ENCODE peak calls at places on chromosomes 5 and 9, in eight cellular contexts. One of them, this sample, is unnamed. For H3K9me3 and H3K36me3, the result is how much of the 10 kb centered on the place peaks cover.

GRCh38 chr5:159163027-159163699 is 46.2 kb downstream of the RNF145 start:
- DNase-seq in effector memory CD4-positive, alpha-beta T cell: no peak
- DNase-seq in breast epithelium: no peak
- DNase-seq in left ventricle myocardium inferior: no peak
- DNase-seq in upper lobe of left lung: no peak
- DNase-seq in IMR-90: peak
- DNase-seq in mucosa of descending colon: no peak
- DNase-seq in tibial nerve: no peak
- DNase-seq in this sample: no peak

GRCh38 chr9:1044643-1045042 is 5.5 kb upstream of the DMRT2 start:
- DNase-seq in effector memory CD4-positive, alpha-beta T cell: no peak
- DNase-seq in breast epithelium: no peak
- DNase-seq in mucosa of descending colon: peak
- DNase-seq in left ventricle myocardium inferior: peak
- DNase-seq in tibial nerve: peak
- DNase-seq in upper lobe of left lung: no peak
- DNase-seq in IMR-90: no peak
- DNase-seq in this sample: no peak

GRCh38 chr5:14108170-14108996 is 34.8 kb upstream of the TRIO start:
- DNase-seq in left ventricle myocardium inferior: peak
- DNase-seq in upper lobe of left lung: peak
- DNase-seq in effector memory CD4-positive, alpha-beta T cell: no peak
- DNase-seq in IMR-90: peak
- DNase-seq in tibial nerve: peak
- DNase-seq in breast epithelium: no peak
- DNase-seq in mucosa of descending colon: peak
- DNase-seq in this sample: peak

GRCh38 chr9:90883661-90884060 is 82.0 kb downstream of the SYK start:
- DNase-seq in effector memory CD4-positive, alpha-beta T cell: no peak
- DNase-seq in left ventricle myocardium inferior: no peak
- DNase-seq in IMR-90: no peak
- DNase-seq in breast epithelium: no peak
- DNase-seq in mucosa of descending colon: no peak
- DNase-seq in upper lobe of left lung: no peak
- DNase-seq in tibial nerve: no peak
- DNase-seq in this sample: peak

GRCh38 chr9:131001990-131002389 is 7.0 kb upstream of the LAMC3 start:
- DNase-seq in effector memory CD4-positive, alpha-beta T cell: no peak
- DNase-seq in upper lobe of left lung: no peak
- DNase-seq in IMR-90: no peak
- DNase-seq in mucosa of descending colon: no peak
- DNase-seq in tibial nerve: no peak
- DNase-seq in breast epithelium: no peak
- DNase-seq in left ventricle myocardium inferior: no peak
- DNase-seq in this sample: no peak

GRCh38 chr9:96853711-96854072 is 622 bp downstream of the ZNF782 start:
- DNase-seq in effector memory CD4-positive, alpha-beta T cell: no peak
- DNase-seq in mucosa of descending colon: no peak
- DNase-seq in tibial nerve: no peak
- DNase-seq in upper lobe of left lung: no peak
- DNase-seq in left ventricle myocardium inferior: no peak
- DNase-seq in breast epithelium: no peak
- DNase-seq in IMR-90: peak
- DNase-seq in this sample: no peak

GRCh38 chr5:174195517-174195916 is 150.0 kb downstream of the NSG2 start:
- DNase-seq in mucosa of descending colon: no peak
- DNase-seq in IMR-90: no peak
- DNase-seq in breast epithelium: no peak
- DNase-seq in tibial nerve: no peak
- DNase-seq in effector memory CD4-positive, alpha-beta T cell: no peak
- DNase-seq in left ventricle myocardium inferior: no peak
- DNase-seq in upper lobe of left lung: no peak
- DNase-seq in this sample: peak

GRCh38 chr5:59079622-59080620 is 497.0 kb downstream of the RAB3C start:
- DNase-seq in left ventricle myocardium inferior: no peak
- DNase-seq in breast epithelium: no peak
- DNase-seq in IMR-90: peak
- DNase-seq in mucosa of descending colon: no peak
- DNase-seq in tibial nerve: no peak
- DNase-seq in effector memory CD4-positive, alpha-beta T cell: no peak
- DNase-seq in upper lobe of left lung: no peak
- DNase-seq in this sample: no peak

GRCh38 chr5:14383923-14384322 is 197.7 kb upstream of the OTULINL start:
- DNase-seq in breast epithelium: no peak
- DNase-seq in tibial nerve: no peak
- DNase-seq in upper lobe of left lung: no peak
- DNase-seq in left ventricle myocardium inferior: no peak
- DNase-seq in effector memory CD4-positive, alpha-beta T cell: no peak
- DNase-seq in IMR-90: no peak
- DNase-seq in mucosa of descending colon: no peak
- DNase-seq in this sample: no peak

GRCh38 chr9:113056191-113057106 is at the start of gene ZFP37:
- DNase-seq in breast epithelium: peak
- DNase-seq in effector memory CD4-positive, alpha-beta T cell: peak
- DNase-seq in mucosa of descending colon: peak
- DNase-seq in upper lobe of left lung: peak
- DNase-seq in IMR-90: peak
- DNase-seq in left ventricle myocardium inferior: peak
- DNase-seq in tibial nerve: peak
- DNase-seq in this sample: peak

DNA sequence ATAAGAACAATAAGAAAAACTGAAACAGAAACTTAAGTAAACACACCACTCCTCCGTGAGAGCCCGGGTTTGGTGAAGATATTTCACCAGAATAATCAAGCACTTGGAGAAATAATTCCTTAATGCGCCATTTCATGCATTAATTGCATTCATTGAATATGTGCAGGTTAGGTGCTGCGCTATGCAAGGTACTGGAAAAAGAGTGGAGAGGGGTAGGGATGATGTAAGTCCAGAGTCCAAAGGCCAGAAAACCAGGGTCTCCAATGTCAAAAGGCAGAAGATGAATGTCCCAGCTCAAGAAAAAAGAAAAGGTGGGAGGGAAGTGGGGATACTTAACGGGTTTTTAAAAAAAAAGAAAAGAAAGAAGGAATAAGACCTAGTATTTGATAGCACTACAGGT is 669 bp upstream of the ZFP37 start:
- DNase-seq in IMR-90: no peak
- DNase-seq in mucosa of descending colon: no peak
- DNase-seq in left ventricle myocardium inferior: no peak
- DNase-seq in effector memory CD4-positive, alpha-beta T cell: no peak
- DNase-seq in breast epithelium: no peak
- DNase-seq in upper lobe of left lung: no peak
- DNase-seq in tibial nerve: no peak
- DNase-seq in this sample: no peak
- H3K9me3 ChIP-seq in IMR-90: under half
- H3K9me3 ChIP-seq in mucosa of descending colon: under half
- H3K9me3 ChIP-seq in left ventricle myocardium inferior: half or more
- H3K9me3 ChIP-seq in effector memory CD4-positive, alpha-beta T cell: under half
- H3K9me3 ChIP-seq in breast epithelium: half or more
- H3K9me3 ChIP-seq in upper lobe of left lung: half or more
- H3K9me3 ChIP-seq in tibial nerve: under half
- H3K9me3 ChIP-seq in this sample: under half

DNA sequence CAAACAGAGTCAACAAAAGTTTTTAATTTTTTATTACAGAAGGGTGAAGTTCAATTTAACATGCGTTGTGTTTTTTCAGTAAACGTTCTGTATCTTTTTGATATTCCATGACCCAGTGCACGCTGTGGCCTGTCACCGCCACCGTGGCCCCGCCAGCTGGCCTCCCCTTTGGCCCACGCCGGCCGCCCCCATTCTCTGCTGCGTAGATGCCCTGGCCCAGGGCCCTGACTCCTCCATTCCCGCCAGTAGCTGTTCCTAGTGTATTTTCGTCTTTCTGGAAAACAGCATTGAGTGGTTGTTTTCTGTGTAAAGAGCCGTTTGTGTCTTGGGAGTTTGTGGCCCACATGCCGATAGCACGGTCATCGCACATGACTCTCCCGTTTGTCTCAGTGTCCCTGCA is 6.1 kb downstream of the RNU6ATAC start:
- DNase-seq in tibial nerve: no peak
- DNase-seq in IMR-90: no peak
- DNase-seq in effector memory CD4-positive, alpha-beta T cell: no peak
- DNase-seq in breast epithelium: no peak
- DNase-seq in upper lobe of left lung: no peak
- DNase-seq in mucosa of descending colon: no peak
- DNase-seq in left ventricle myocardium inferior: no peak
- DNase-seq in this sample: no peak
- H3K36me3 ChIP-seq in tibial nerve: under half
- H3K36me3 ChIP-seq in IMR-90: half or more
- H3K36me3 ChIP-seq in effector memory CD4-positive, alpha-beta T cell: half or more
- H3K36me3 ChIP-seq in breast epithelium: under half
- H3K36me3 ChIP-seq in upper lobe of left lung: half or more
- H3K36me3 ChIP-seq in mucosa of descending colon: under half
- H3K36me3 ChIP-seq in left ventricle myocardium inferior: half or more
- H3K36me3 ChIP-seq in this sample: under half

GRCh38 chr5:135535420-135535819 is 344 bp downstream of the NEUROG1 start:
- DNase-seq in left ventricle myocardium inferior: no peak
- DNase-seq in tibial nerve: no peak
- DNase-seq in breast epithelium: no peak
- DNase-seq in effector memory CD4-positive, alpha-beta T cell: no peak
- DNase-seq in upper lobe of left lung: no peak
- DNase-seq in mucosa of descending colon: no peak
- DNase-seq in IMR-90: no peak
- DNase-seq in this sample: no peak
- H3K4me3 ChIP-seq in left ventricle myocardium inferior: peak
- H3K4me3 ChIP-seq in tibial nerve: no peak
- H3K4me3 ChIP-seq in breast epithelium: peak
- H3K4me3 ChIP-seq in effector memory CD4-positive, alpha-beta T cell: no peak
- H3K4me3 ChIP-seq in upper lobe of left lung: no peak
- H3K4me3 ChIP-seq in mucosa of descending colon: no peak
- H3K4me3 ChIP-seq in IMR-90: no peak
- H3K4me3 ChIP-seq in this sample: peak

GRCh38 chr9:114806571-114806970 is 732 bp upstream of the TNFSF15 start:
- DNase-seq in mucosa of descending colon: no peak
- DNase-seq in upper lobe of left lung: no peak
- DNase-seq in tibial nerve: no peak
- DNase-seq in IMR-90: no peak
- DNase-seq in breast epithelium: no peak
- DNase-seq in effector memory CD4-positive, alpha-beta T cell: no peak
- DNase-seq in left ventricle myocardium inferior: no peak
- DNase-seq in this sample: no peak
- H3K9me3 ChIP-seq in mucosa of descending colon: under half
- H3K9me3 ChIP-seq in upper lobe of left lung: under half
- H3K9me3 ChIP-seq in tibial nerve: under half
- H3K9me3 ChIP-seq in IMR-90: under half
- H3K9me3 ChIP-seq in breast epithelium: under half
- H3K9me3 ChIP-seq in effector memory CD4-positive, alpha-beta T cell: under half
- H3K9me3 ChIP-seq in left ventricle myocardium inferior: under half
- H3K9me3 ChIP-seq in this sample: under half

DNA sequence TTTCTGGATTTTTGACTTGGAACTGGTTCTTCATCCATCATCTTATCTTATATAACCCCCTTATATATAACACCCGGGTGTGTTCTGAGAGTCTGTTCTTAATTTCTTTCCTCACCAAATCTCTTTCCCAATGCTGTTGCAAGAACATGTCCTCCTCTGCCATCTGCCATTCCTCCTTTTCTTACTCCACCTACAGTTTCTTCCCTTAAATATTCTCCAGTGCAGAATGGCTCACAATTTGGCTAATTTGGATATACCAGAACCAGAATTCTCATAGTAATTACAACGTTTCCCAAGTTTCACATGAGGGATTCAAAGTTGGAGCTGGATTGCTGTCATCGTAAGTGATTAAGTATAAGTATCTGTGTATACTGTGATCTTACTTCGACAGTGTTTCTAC is 28.0 kb downstream of the SKP2 start:
- DNase-seq in IMR-90: no peak
- DNase-seq in breast epithelium: no peak
- DNase-seq in left ventricle myocardium inferior: no peak
- DNase-seq in upper lobe of left lung: no peak
- DNase-seq in tibial nerve: no peak
- DNase-seq in mucosa of descending colon: no peak
- DNase-seq in effector memory CD4-positive, alpha-beta T cell: no peak
- DNase-seq in this sample: no peak
- H3K36me3 ChIP-seq in IMR-90: under half
- H3K36me3 ChIP-seq in breast epithelium: under half
- H3K36me3 ChIP-seq in left ventricle myocardium inferior: half or more
- H3K36me3 ChIP-seq in upper lobe of left lung: half or more
- H3K36me3 ChIP-seq in tibial nerve: under half
- H3K36me3 ChIP-seq in mucosa of descending colon: under half
- H3K36me3 ChIP-seq in effector memory CD4-positive, alpha-beta T cell: under half
- H3K36me3 ChIP-seq in this sample: half or more

DNA sequence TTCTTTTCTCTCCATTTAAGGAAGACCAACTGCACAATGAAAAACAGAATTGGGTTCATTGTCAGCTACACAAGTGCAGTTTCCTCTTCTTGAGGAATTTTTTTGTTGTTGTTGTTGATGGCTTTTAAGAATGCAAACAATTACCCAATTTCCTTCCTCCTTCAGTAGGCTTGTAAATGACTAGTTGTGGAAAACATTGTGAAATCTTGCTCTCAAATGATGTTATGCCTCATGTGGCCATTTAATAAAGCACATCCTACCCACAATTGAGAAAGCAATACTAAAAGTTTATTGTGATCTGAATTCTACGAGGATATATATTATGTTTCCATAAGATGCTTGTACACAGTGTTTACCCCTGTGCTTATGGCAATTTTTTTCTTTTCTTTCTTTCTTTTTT is 171.6 kb downstream of the FAM174A start:
- DNase-seq in upper lobe of left lung: no peak
- DNase-seq in mucosa of descending colon: no peak
- DNase-seq in left ventricle myocardium inferior: no peak
- DNase-seq in effector memory CD4-positive, alpha-beta T cell: no peak
- DNase-seq in IMR-90: no peak
- DNase-seq in breast epithelium: no peak
- DNase-seq in tibial nerve: no peak
- DNase-seq in this sample: no peak
- H3K4me3 ChIP-seq in upper lobe of left lung: no peak
- H3K4me3 ChIP-seq in mucosa of descending colon: no peak
- H3K4me3 ChIP-seq in left ventricle myocardium inferior: no peak
- H3K4me3 ChIP-seq in effector memory CD4-positive, alpha-beta T cell: no peak
- H3K4me3 ChIP-seq in IMR-90: no peak
- H3K4me3 ChIP-seq in breast epithelium: no peak
- H3K4me3 ChIP-seq in tibial nerve: no peak
- H3K4me3 ChIP-seq in this sample: no peak

DNA sequence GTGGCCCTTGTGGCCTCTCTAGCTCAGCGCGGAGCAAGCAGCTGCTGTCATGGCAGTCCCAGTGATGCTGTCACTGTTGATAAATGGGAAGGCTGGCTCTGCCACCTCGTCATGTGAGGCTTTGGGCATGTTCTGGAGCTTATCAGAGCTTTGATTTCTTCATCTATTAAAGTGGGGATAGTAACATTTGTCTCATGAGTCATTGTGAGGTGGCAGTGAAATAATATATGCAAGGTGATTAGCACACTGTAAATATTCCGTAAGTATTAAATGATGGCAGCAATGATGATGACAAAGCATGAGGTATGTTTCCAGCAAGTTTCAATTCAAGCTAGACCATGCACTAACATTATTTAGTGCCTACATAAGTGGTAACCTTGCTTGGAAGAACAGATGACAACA is 126.4 kb upstream of the CXCL14 start:
- DNase-seq in breast epithelium: no peak
- DNase-seq in effector memory CD4-positive, alpha-beta T cell: no peak
- DNase-seq in tibial nerve: no peak
- DNase-seq in left ventricle myocardium inferior: no peak
- DNase-seq in mucosa of descending colon: no peak
- DNase-seq in upper lobe of left lung: no peak
- DNase-seq in IMR-90: peak
- DNase-seq in this sample: peak
- H3K9me3 ChIP-seq in breast epithelium: under half
- H3K9me3 ChIP-seq in effector memory CD4-positive, alpha-beta T cell: under half
- H3K9me3 ChIP-seq in tibial nerve: under half
- H3K9me3 ChIP-seq in left ventricle myocardium inferior: under half
- H3K9me3 ChIP-seq in mucosa of descending colon: under half
- H3K9me3 ChIP-seq in upper lobe of left lung: under half
- H3K9me3 ChIP-seq in IMR-90: under half
- H3K9me3 ChIP-seq in this sample: under half

This sample was measured in endodermal cell.